ENCODE peak calls at places on chromosomes 4 and X, in five cellular contexts. L, B, H, R and Q are unnamed samples. For H3K4me1, the result is how much of the 10 kb centered on the place peaks cover.

GRCh38 chr4:35970366-35970960 is 273.9 kb downstream of the ARAP2 start:
- DNase-seq in L (no peak), B (no peak), H (no peak), R (no peak), Q (no peak)

GRCh38 chrX:155086202-155086840 is 15.0 kb downstream of the BRCC3 start:
- DNase-seq in L (no peak), B (no peak), H (peak), R (no peak), Q (no peak)

GRCh38 chr4:152234571-152234970 is 301.3 kb downstream of the FBXW7 start:
- DNase-seq in L (no peak), B (no peak), H (no peak), R (no peak), Q (no peak)

GRCh38 chrX:49106930-49107329 is 16.6 kb downstream of the GPKOW start:
- DNase-seq in L (peak), B (no peak), H (peak), R (no peak), Q (no peak)

GRCh38 chr4:165355900-165356300 is 22.9 kb upstream of the CPE start:
- DNase-seq in L (peak), B (no peak), H (peak), R (no peak), Q (no peak)

GRCh38 chr4:176841730-176842129 is 49.0 kb upstream of the VEGFC start:
- DNase-seq in L (no peak), B (no peak), H (no peak), R (no peak), Q (peak)

GRCh38 chr4:72531322-72531721 is 37.7 kb downstream of the ADAMTS3 start:
- DNase-seq in L (no peak), B (no peak), H (no peak), R (no peak), Q (no peak)

GRCh38 chr4:145819246-145820181 is 119.1 kb downstream of the ZNF827 start:
- DNase-seq in L (no peak), B (no peak), H (no peak), R (no peak), Q (no peak)

GRCh38 chrX:69153060-69153730 is 12.1 kb downstream of the PJA1 start:
- DNase-seq in L (peak), B (no peak), H (peak), R (no peak), Q (peak)

GRCh38 chrX:129403974-129404669 is 119.2 kb downstream of the SMARCA1 start:
- DNase-seq in L (no peak), B (no peak), H (no peak), R (no peak), Q (no peak)

GRCh38 chr4:8920289-8920965 is 48.8 kb upstream of the HMX1 start:
- DNase-seq in L (no peak), B (peak), H (no peak), R (no peak), Q (no peak)

GRCh38 chr4:2860391-2861348 is 17.0 kb downstream of the ADD1 start:
- DNase-seq in L (peak), B (no peak), H (no peak), R (peak), Q (no peak)

GRCh38 chrX:112083624-112084326 is 1.2 kb upstream of the TRPC5 start:
- DNase-seq in L (no peak), B (no peak), H (no peak), R (no peak), Q (no peak)

GRCh38 chrX:17032351-17032750 is 85.9 kb downstream of the REPS2 start:
- DNase-seq in L (peak), B (peak), H (no peak), R (peak), Q (no peak)

GRCh38 chr4:48604527-48604926 is 114.5 kb downstream of the ZAR1 start:
- DNase-seq in L (no peak), B (no peak), H (no peak), R (no peak), Q (no peak)

GRCh38 chrX:56726609-56727008 is 2.4 kb upstream of the NBDY start:
- DNase-seq in L (no peak), B (no peak), H (peak), R (no peak), Q (peak)

GRCh38 chrX:150227873-150228272 is 135.2 kb upstream of the MAMLD1 start:
- DNase-seq in L (no peak), B (no peak), H (no peak), R (peak), Q (no peak)

GRCh38 chrX:52979993-52980392 is 21.7 kb upstream of the FAM156A start:
- DNase-seq in L (no peak), B (no peak), H (no peak), R (no peak), Q (no peak)

GRCh38 chrX:47030339-47030738 is 47.9 kb upstream of the RGN start:
- DNase-seq in L (peak), B (no peak), H (peak), R (no peak), Q (peak)

GRCh38 chr4:45661893-45662292 is 462.0 kb downstream of the GABRG1 start:
- DNase-seq in L (no peak), B (no peak), H (no peak), R (no peak), Q (no peak)

GRCh38 chr4:152385551-152385950 is 150.3 kb downstream of the FBXW7 start:
- DNase-seq in L (no peak), B (no peak), H (peak), R (no peak), Q (no peak)

GRCh38 chrX:21606037-21606436 is 52.1 kb downstream of the KLHL34 start:
- DNase-seq in L (no peak), B (no peak), H (no peak), R (no peak), Q (no peak)

GRCh38 chr4:48546336-48546735 is 56.3 kb downstream of the ZAR1 start:
- DNase-seq in L (peak), B (no peak), H (no peak), R (no peak), Q (no peak)

GRCh38 chr4:87461281-87461700 is 38.9 kb downstream of the NUDT9 start:
- DNase-seq in L (no peak), B (no peak), H (no peak), R (no peak), Q (peak)

GRCh38 chrX:131739823-131740222 is 195.9 kb downstream of the OR13H1 start:
- DNase-seq in L (no peak), B (no peak), H (no peak), R (no peak), Q (no peak)

GRCh38 chr4:79653871-79654270 is 245.8 kb upstream of the GK2 start:
- DNase-seq in L (no peak), B (no peak), H (no peak), R (no peak), Q (no peak)

GRCh38 chr4:169741569-169741968 is 16.2 kb downstream of the HPF1 start:
- DNase-seq in L (no peak), B (no peak), H (no peak), R (no peak), Q (no peak)

GRCh38 chr4:185269286-185269685 is 59.9 kb downstream of the SNX25 start:
- DNase-seq in L (no peak), B (no peak), H (no peak), R (no peak), Q (no peak)

GRCh38 chr4:16745009-16745408 is 153.4 kb downstream of the LDB2 start:
- DNase-seq in L (peak), B (no peak), H (no peak), R (no peak), Q (no peak)

GRCh38 chr4:7546809-7547367 is 112.2 kb upstream of the PSAPL1 start:
- DNase-seq in L (no peak), B (no peak), H (no peak), R (no peak), Q (peak)

GRCh38 chr4:186957952-186958555 is 234.4 kb upstream of the FAT1 start:
- DNase-seq in L (no peak), B (no peak), H (no peak), R (no peak), Q (peak)

GRCh38 chr4:168811793-168812651 is 198.0 kb downstream of the CBR4 start:
- DNase-seq in L (no peak), B (no peak), H (no peak), R (no peak), Q (peak)

GRCh38 chr4:74671074-74671698 is 123.1 kb downstream of the BTC start:
- DNase-seq in L (peak), B (no peak), H (peak), R (peak), Q (peak)

GRCh38 chr4:90281956-90282355 is 154.8 kb downstream of the CCSER1 start:
- DNase-seq in L (no peak), B (no peak), H (no peak), R (no peak), Q (no peak)

GRCh38 chr4:48766393-48766792 is 13.7 kb downstream of the FRYL start:
- DNase-seq in L (no peak), B (no peak), H (no peak), R (no peak), Q (no peak)

GRCh38 chrX:153845195-153845594 is 14.9 kb upstream of the PDZD4 start:
- DNase-seq in L (no peak), B (no peak), H (no peak), R (no peak), Q (no peak)
- H3K27ac ChIP-seq in L (no peak), B (no peak), H (no peak), R (no peak), Q (no peak)

GRCh38 chr4:159190646-159191045 is 87.8 kb downstream of the RAPGEF2 start:
- DNase-seq in L (no peak), B (no peak), H (no peak), R (no peak), Q (no peak)
- H3K4me1 ChIP-seq in L (under half), B (under half), H (under half), R (under half), Q (under half)

DNA sequence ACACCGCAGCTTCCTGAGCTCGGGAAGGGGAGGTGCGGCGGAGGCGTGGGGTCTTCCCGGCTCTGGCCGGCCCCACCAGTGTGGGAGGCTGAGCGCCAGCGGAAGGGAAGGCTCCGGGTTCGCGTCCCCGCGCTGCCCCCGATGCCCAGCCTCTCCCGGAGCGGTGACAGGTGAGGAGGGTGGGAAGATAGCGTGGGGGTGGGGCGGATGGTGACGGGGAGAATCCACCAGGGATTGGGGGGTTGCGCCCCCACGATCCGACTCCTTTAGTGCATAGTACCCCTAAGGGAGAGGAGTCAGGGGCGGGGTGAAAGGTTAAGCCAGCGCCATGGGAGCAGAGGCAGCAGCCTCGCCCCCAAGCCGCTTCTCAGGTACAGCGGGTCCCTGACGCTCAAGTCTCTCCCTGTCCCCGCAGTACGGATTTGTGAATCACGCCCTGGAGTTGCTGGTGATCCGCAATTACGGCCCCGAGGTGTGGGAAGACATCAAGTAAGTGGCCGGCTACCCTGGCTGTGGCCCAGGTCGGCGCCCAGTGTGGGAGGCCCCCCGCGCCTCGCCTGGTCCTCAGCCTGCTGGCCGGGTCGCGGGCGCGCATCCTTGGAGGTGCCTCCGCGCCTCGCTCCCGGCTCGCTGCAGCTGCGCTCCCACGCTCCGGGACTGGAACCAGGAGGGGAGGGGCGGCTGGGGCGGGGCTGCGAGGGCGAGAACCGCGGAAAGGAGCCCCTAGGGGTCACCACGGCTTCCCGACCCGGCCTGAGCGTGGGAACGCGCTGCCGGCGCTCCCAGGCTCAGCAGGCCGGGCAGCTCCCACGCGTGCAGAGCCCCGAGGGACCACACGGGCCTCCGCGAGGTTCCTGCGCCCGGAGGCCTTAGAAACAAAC is 791 bp downstream of the GUCY1B1 start:
- DNase-seq in L (peak), B (peak), H (peak), R (peak), Q (no peak)
- TF ChIP-seq CTCF in L (no peak), B (peak), H (no peak), R (no peak), Q (no peak)

GRCh38 chr4:85474356-85474755 is 594 bp upstream of the ARHGAP24 start:
- DNase-seq in L (no peak), B (no peak), H (no peak), R (no peak), Q (no peak)
- H3K27ac ChIP-seq in L (no peak), B (no peak), H (no peak), R (no peak), Q (no peak)

DNA sequence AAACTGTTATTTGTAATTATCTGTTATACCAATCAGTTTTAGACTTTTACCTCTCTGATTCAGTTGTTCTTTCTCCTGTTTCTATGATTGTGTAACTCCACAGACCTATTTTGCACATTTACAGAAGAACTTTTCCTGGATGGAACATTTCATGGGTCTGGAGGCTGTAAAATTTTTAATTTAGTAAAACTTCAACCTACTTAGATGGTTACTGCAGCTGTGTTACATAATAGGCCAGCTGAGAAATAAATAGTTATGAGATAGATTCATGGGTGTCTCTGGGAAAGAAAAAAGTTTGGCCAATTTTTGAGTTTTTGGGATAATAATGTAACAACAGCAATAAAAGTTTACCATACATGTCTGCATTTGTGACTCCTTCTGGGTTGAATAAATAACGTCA is 253.5 kb downstream of the ARHGAP24 start:
- DNase-seq in L (no peak), B (no peak), H (no peak), R (no peak), Q (no peak)
- H3K4me1 ChIP-seq in L (under half), B (under half), H (under half), R (under half), Q (under half)

GRCh38 chr4:83767017-83767541 is 231.2 kb downstream of the GPAT3 start:
- DNase-seq in L (no peak), B (no peak), H (no peak), R (no peak), Q (no peak)

GRCh38 chr4:83768146-83768545 is 232.2 kb downstream of the GPAT3 start:
- DNase-seq in L (no peak), B (no peak), H (no peak), R (no peak), Q (no peak)

GRCh38 chr4:83772680-83773079 is 236.8 kb downstream of the GPAT3 start:
- DNase-seq in L (no peak), B (no peak), H (no peak), R (no peak), Q (no peak)

GRCh38 chr4:83771113-83771705 is 235.3 kb downstream of the GPAT3 start:
- DNase-seq in L (no peak), B (no peak), H (peak), R (peak), Q (no peak)
- TF ChIP-seq CTCF in L (peak), B (no peak), H (peak), R (no peak), Q (peak)

GRCh38 chr4:76458829-76459228 is 23.8 kb downstream of the SHROOM3 start:
- DNase-seq in L (no peak), B (no peak), H (no peak), R (no peak), Q (peak)

GRCh38 chr4:76459291-76459723 is 24.3 kb downstream of the SHROOM3 start:
- DNase-seq in L (no peak), B (no peak), H (no peak), R (no peak), Q (peak)

GRCh38 chr4:76453232-76453631 is 18.2 kb downstream of the SHROOM3 start:
- DNase-seq in L (no peak), B (no peak), H (no peak), R (no peak), Q (no peak)

GRCh38 chr4:76457885-76458284 is 22.9 kb downstream of the SHROOM3 start:
- DNase-seq in L (no peak), B (no peak), H (no peak), R (no peak), Q (peak)

GRCh38 chr4:76458297-76458696 is 23.3 kb downstream of the SHROOM3 start:
- DNase-seq in L (no peak), B (no peak), H (no peak), R (no peak), Q (no peak)
- H3K27ac ChIP-seq in L (no peak), B (no peak), H (no peak), R (no peak), Q (peak)

GRCh38 chrX:30275498-30275897 is 28.6 kb downstream of the MAGEB1 start:
- DNase-seq in L (no peak), B (no peak), H (no peak), R (no peak), Q (no peak)
- H3K4me1 ChIP-seq in L (under half), B (under half), H (under half), R (under half), Q (under half)

GRCh38 chrX:4547218-4547836 is 833.9 kb upstream of the PRKX start:
- DNase-seq in L (peak), B (no peak), H (peak), R (peak), Q (no peak)

GRCh38 chrX:4550018-4550417 is 836.6 kb upstream of the PRKX start:
- DNase-seq in L (no peak), B (no peak), H (peak), R (no peak), Q (no peak)
- TF ChIP-seq CTCF in L (no peak), B (no peak), H (no peak), R (no peak), Q (no peak)